ENCODE peak calls at places on chromosome 17, in four cellular contexts. N, Q, Y and K are unnamed samples.
A peak's percentile ranks its signal among the peaks of the same experiment; 100 is the strongest.

GRCh38 chr17:10768766-10769383 is 35.0 kb downstream of the TMEM238L start:
- DNase-seq in N (no peak), Q (no peak), Y (no peak), K (no peak)

GRCh38 chr17:65403129-65403528 is 158.3 kb downstream of the AXIN2 start:
- DNase-seq in N (no peak), Q (peak; percentile 7), Y (no peak), K (no peak)

GRCh38 chr17:75774471-75774987 is 9.5 kb upstream of the GALK1 start:
- DNase-seq in N (no peak), Q (no peak), Y (no peak), K (no peak)

GRCh38 chr17:41717408-41718286 is 5.5 kb downstream of the GAST start:
- DNase-seq in N (no peak), Q (no peak), Y (no peak), K (no peak)

GRCh38 chr17:57776366-57776765 is 31.3 kb upstream of the CCDC182 start:
- DNase-seq in N (no peak), Q (no peak), Y (no peak), K (no peak)

GRCh38 chr17:63399316-63399715 is 46.8 kb downstream of the CYB561 start:
- DNase-seq in N (no peak), Q (no peak), Y (no peak), K (no peak)

GRCh38 chr17:70130274-70130673 is 39.1 kb upstream of the KCNJ2 start:
- DNase-seq in N (no peak), Q (no peak), Y (no peak), K (no peak)

GRCh38 chr17:8954339-8954738 is 11.2 kb downstream of the PIK3R5 start:
- DNase-seq in N (peak; percentile 61), Q (no peak), Y (no peak), K (peak; percentile 83)

GRCh38 chr17:36755586-36755985 is 154.2 kb downstream of the MRM1 start:
- DNase-seq in N (peak; percentile 63), Q (peak; percentile 13), Y (no peak), K (peak; percentile 20)